ENCODE peak calls at places on chromosomes 2 and 18, in seven cellular contexts. Y, C, S, B, H, J and A are unnamed samples.

GRCh38 chr2:68721482-68722071 is 13.0 kb upstream of the ARHGAP25 start:
- DNase-seq in S (no peak), H (peak; percentile 61), J (no peak), C (no peak), Y (peak; percentile 81), B (no peak), A (peak; percentile 88)

GRCh38 chr18:55477537-55478300 is 110.3 kb downstream of the TCF4 start:
- DNase-seq in B (no peak), C (no peak), S (no peak), Y (peak; percentile 52), J (no peak), H (no peak), A (peak; percentile 55)

GRCh38 chr2:74959106-74959751 is 786 bp downstream of the POLE4 start:
- DNase-seq in B (no peak), C (no peak), H (peak; percentile 53), J (no peak), S (no peak), Y (no peak), A (no peak)

GRCh38 chr2:10775036-10775780 is 37.4 kb downstream of the PDIA6 start:
- DNase-seq in H (no peak), S (no peak), Y (no peak), B (no peak), J (no peak), C (no peak), A (peak; percentile 51)

GRCh38 chr2:68936462-68936861 is 16.2 kb downstream of the GKN2 start:
- DNase-seq in H (no peak), B (no peak), J (no peak), C (no peak), Y (peak; percentile 76), S (no peak), A (no peak)

GRCh38 chr2:105498281-105498846 is 99.5 kb upstream of the FHL2 start:
- DNase-seq in J (no peak), H (no peak), Y (no peak), S (no peak), B (no peak), C (no peak), A (no peak)

GRCh38 chr2:174693344-174693743 is 70.9 kb downstream of the CHRNA1 start:
- DNase-seq in B (no peak), C (no peak), J (no peak), S (no peak), Y (no peak), H (no peak), A (peak; percentile 64)

GRCh38 chr2:65349863-65350262 is 82.5 kb downstream of the SPRED2 start:
- DNase-seq in C (no peak), S (no peak), H (no peak), B (no peak), J (peak; percentile 62), Y (peak; percentile 71), A (no peak)

GRCh38 chr2:18551623-18552022 is 8.8 kb downstream of the RDH14 start:
- DNase-seq in C (no peak), H (no peak), S (no peak), J (no peak), B (no peak), Y (no peak), A (no peak)